ENCODE peak calls at places on chromosomes 13 and 19, in seven cellular contexts. One of them, this sample, is unnamed.

GRCh38 chr13:83184819-83185218 is 697.5 kb downstream of the SLITRK1 start:
- DNase-seq in non-pigmented ciliary epithelial cell: no peak
- DNase-seq in hypothalamus: no peak
- DNase-seq in RWPE1: no peak
- DNase-seq in KBM-7: no peak
- DNase-seq in heart right ventricle: no peak
- DNase-seq in MV-4-11: no peak
- DNase-seq in this sample: no peak

GRCh38 chr19:57302020-57302465 is 18.2 kb upstream of the ZNF543 start:
- DNase-seq in non-pigmented ciliary epithelial cell: peak
- DNase-seq in hypothalamus: no peak
- DNase-seq in RWPE1: peak
- DNase-seq in KBM-7: no peak
- DNase-seq in heart right ventricle: no peak
- DNase-seq in MV-4-11: peak
- DNase-seq in this sample: peak

GRCh38 chr13:74062933-74063332 is 71.3 kb downstream of the KLF12 start:
- DNase-seq in non-pigmented ciliary epithelial cell: peak
- DNase-seq in hypothalamus: peak
- DNase-seq in RWPE1: no peak
- DNase-seq in KBM-7: no peak
- DNase-seq in heart right ventricle: peak
- DNase-seq in MV-4-11: peak
- DNase-seq in this sample: no peak

GRCh38 chr13:40318366-40318765 is 348.1 kb downstream of the FOXO1 start:
- DNase-seq in non-pigmented ciliary epithelial cell: no peak
- DNase-seq in hypothalamus: peak
- DNase-seq in RWPE1: peak
- DNase-seq in KBM-7: no peak
- DNase-seq in heart right ventricle: peak
- DNase-seq in MV-4-11: no peak
- DNase-seq in this sample: no peak

GRCh38 chr19:38675611-38676010 is 28.2 kb downstream of the ACTN4 start:
- DNase-seq in non-pigmented ciliary epithelial cell: no peak
- DNase-seq in hypothalamus: no peak
- DNase-seq in RWPE1: no peak
- DNase-seq in KBM-7: peak
- DNase-seq in heart right ventricle: no peak
- DNase-seq in MV-4-11: no peak
- DNase-seq in this sample: no peak

GRCh38 chr19:12117203-12117970 is 22.8 kb downstream of the ZNF20 start:
- DNase-seq in non-pigmented ciliary epithelial cell: no peak
- DNase-seq in hypothalamus: no peak
- DNase-seq in RWPE1: no peak
- DNase-seq in KBM-7: no peak
- DNase-seq in heart right ventricle: no peak
- DNase-seq in MV-4-11: no peak
- DNase-seq in this sample: no peak

GRCh38 chr13:98507060-98507797 is 69.7 kb downstream of the STK24 start:
- DNase-seq in non-pigmented ciliary epithelial cell: no peak
- DNase-seq in hypothalamus: no peak
- DNase-seq in RWPE1: no peak
- DNase-seq in KBM-7: peak
- DNase-seq in heart right ventricle: peak
- DNase-seq in MV-4-11: no peak
- DNase-seq in this sample: no peak

GRCh38 chr19:45815501-45816216 is 551 bp upstream of the RSPH6A start:
- DNase-seq in non-pigmented ciliary epithelial cell: no peak
- DNase-seq in hypothalamus: no peak
- DNase-seq in RWPE1: no peak
- DNase-seq in KBM-7: no peak
- DNase-seq in heart right ventricle: peak
- DNase-seq in MV-4-11: no peak
- DNase-seq in this sample: no peak

GRCh38 chr13:79637086-79637763 is 156.3 kb downstream of the NDFIP2 start:
- DNase-seq in non-pigmented ciliary epithelial cell: no peak
- DNase-seq in hypothalamus: no peak
- DNase-seq in RWPE1: no peak
- DNase-seq in KBM-7: no peak
- DNase-seq in heart right ventricle: peak
- DNase-seq in MV-4-11: no peak
- DNase-seq in this sample: no peak

GRCh38 chr19:35856546-35857149 is at the start of gene KIRREL2:
- DNase-seq in non-pigmented ciliary epithelial cell: no peak
- DNase-seq in hypothalamus: no peak
- DNase-seq in RWPE1: no peak
- DNase-seq in KBM-7: peak
- DNase-seq in heart right ventricle: no peak
- DNase-seq in MV-4-11: peak
- DNase-seq in this sample: no peak

GRCh38 chr13:21973437-21974125 is 302.7 kb downstream of the FGF9 start:
- DNase-seq in non-pigmented ciliary epithelial cell: no peak
- DNase-seq in hypothalamus: no peak
- DNase-seq in RWPE1: no peak
- DNase-seq in KBM-7: no peak
- DNase-seq in heart right ventricle: no peak
- DNase-seq in MV-4-11: no peak
- DNase-seq in this sample: no peak

This sample was measured in H54.